ENCODE peak calls at places on chromosomes 4 and X, in six cellular contexts. P, R, Y, T, K and I are unnamed samples.

GRCh38 chr4:21102667-21103066 is 402.4 kb downstream of the PACRGL start:
- DNase-seq in Y (no peak), T (no peak), P (no peak), R (no peak), K (no peak), I (no peak)

GRCh38 chrX:154986826-154987575 is 35.5 kb downstream of the F8 start:
- DNase-seq in R (no peak), Y (no peak), T (no peak), P (no peak), K (no peak), I (no peak)

GRCh38 chr4:78205601-78206000 is 148.5 kb downstream of the FRAS1 start:
- DNase-seq in P (no peak), R (no peak), Y (no peak), K (no peak), T (peak; percentile 56), I (no peak)

GRCh38 chr4:72275381-72275780 is 243.6 kb downstream of the NPFFR2 start:
- DNase-seq in K (no peak), Y (no peak), T (no peak), R (no peak), P (no peak), I (no peak)

GRCh38 chrX:17007134-17007768 is 60.8 kb downstream of the REPS2 start:
- DNase-seq in K (peak; percentile 10), T (peak; percentile 68), R (no peak), P (no peak), Y (no peak), I (no peak)

GRCh38 chr4:140643571-140644055 is 74.9 kb upstream of the UCP1 start:
- DNase-seq in Y (no peak), T (no peak), P (no peak), R (no peak), K (no peak), I (no peak)

GRCh38 chr4:164440196-164440595 is 313.7 kb upstream of the SMIM31 start:
- DNase-seq in K (no peak), Y (no peak), R (no peak), T (no peak), P (peak; percentile 21), I (peak; percentile 64)

GRCh38 chr4:168631241-168632151 is 134.6 kb downstream of the PALLD start:
- DNase-seq in P (peak; percentile 55), T (peak; percentile 90), K (peak; percentile 62), R (peak; percentile 69), Y (peak; percentile 89), I (peak; percentile 66)

GRCh38 chrX:132708529-132708928 is 219.7 kb upstream of the MBNL3 start:
- DNase-seq in T (no peak), P (no peak), K (no peak), Y (no peak), R (no peak), I (no peak)

GRCh38 chr4:37434469-37434868 is 189.9 kb downstream of the NWD2 start:
- DNase-seq in P (peak; percentile 10), K (no peak), R (no peak), Y (peak; percentile 56), T (no peak), I (no peak)

GRCh38 chr4:71974681-71975080 is 57.1 kb upstream of the NPFFR2 start:
- DNase-seq in Y (peak; percentile 9), R (no peak), K (no peak), T (no peak), P (peak; percentile 6), I (peak; percentile 5)

GRCh38 chr4:78200004-78200403 is 142.9 kb downstream of the FRAS1 start:
- DNase-seq in K (no peak), Y (no peak), R (no peak), P (no peak), T (no peak), I (no peak)

GRCh38 chr4:80185787-80186548 is 11.3 kb upstream of the PRDM8 start:
- DNase-seq in Y (no peak), P (peak; percentile 35), R (no peak), T (no peak), K (no peak), I (no peak)

GRCh38 chr4:80187677-80188076 is 9.6 kb upstream of the PRDM8 start:
- DNase-seq in R (no peak), P (no peak), Y (no peak), K (no peak), T (no peak), I (no peak)

GRCh38 chr4:80188457-80188800 is 8.9 kb upstream of the PRDM8 start:
- DNase-seq in P (no peak), K (no peak), Y (no peak), R (no peak), T (no peak), I (no peak)

GRCh38 chr4:80184791-80185756 is 12.2 kb upstream of the PRDM8 start:
- DNase-seq in K (no peak), R (no peak), Y (no peak), T (peak; percentile 70), P (no peak), I (no peak)

GRCh38 chr4:80186666-80187065 is 10.6 kb upstream of the PRDM8 start:
- DNase-seq in K (no peak), P (no peak), T (no peak), Y (no peak), R (no peak), I (no peak)
- H3K27ac ChIP-seq in K (no peak overlapping the region), P (no peak overlapping the region), T (no peak overlapping the region), Y (no peak overlapping the region), R (no peak overlapping the region), I (no peak overlapping the region)

DNA sequence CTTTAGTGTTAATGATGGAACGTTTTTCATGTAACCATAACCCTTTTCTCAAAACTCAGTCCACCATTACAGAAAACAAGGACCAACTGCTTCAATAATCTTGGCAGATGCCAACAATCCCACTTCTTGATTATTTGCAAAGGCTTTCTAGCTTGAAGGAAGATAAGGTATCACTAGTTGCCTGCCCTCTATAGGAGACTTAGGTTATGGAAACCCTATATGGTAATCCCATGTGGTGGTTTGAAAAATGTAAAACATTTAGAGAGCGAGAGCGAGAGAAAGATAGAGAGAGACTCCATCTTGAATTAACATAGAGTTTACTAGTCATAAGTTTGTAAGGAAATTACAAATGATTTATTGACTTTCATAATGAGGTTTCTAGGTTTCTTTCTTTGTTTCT is 1627.5 kb upstream of the TENM3 start:
- DNase-seq in K (no peak), Y (no peak), R (no peak), T (no peak), P (no peak), I (no peak)
- TF ChIP-seq CTCF in K (no peak), Y (peak; percentile 8), R (no peak), T (peak; percentile 71), P (no peak), I (no peak)

DNA sequence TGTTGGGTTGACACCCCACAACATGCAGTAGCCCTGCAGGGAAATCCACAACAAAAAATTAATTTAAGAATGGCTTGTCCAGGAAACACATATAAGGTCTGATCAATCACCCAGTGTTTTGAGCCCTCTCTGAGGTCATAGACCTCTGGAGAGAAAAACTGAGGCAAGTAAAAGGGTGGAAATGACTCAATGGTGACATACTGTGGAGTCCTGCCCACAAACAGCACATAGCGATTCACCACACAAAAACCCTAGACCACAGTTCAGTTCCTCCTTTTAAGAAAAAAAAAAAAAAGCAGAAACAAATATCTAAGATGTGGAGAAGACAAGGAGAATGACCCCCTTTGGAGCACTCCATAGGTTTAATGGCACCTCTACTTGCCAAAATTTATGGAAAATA is 2691.0 kb downstream of the PCDH7 start:
- DNase-seq in R (no peak), T (no peak), P (no peak), K (no peak), Y (no peak), I (no peak)
- H3K27ac ChIP-seq in R (no peak overlapping the region), T (no peak overlapping the region), P (no peak overlapping the region), K (no peak overlapping the region), Y (no peak overlapping the region), I (no peak overlapping the region)

DNA sequence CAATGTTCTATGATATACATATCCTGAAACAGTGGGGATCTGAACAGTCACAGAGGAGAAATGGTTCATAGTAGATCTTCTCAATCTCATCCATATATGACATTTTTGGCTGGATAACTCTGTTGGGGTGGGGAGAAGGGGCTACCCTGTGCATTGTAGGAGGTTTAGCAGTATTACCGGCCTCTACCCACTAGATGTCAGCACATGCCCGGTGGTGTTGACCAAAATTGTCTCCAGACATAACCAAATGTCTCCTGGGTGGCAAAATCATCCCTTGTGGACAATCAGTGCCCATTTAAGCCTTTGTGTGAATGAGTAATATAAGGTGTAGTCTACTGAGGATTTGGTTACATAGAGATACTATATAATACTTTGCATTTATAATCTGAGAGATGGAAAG is 89.9 kb downstream of the PLS3 start:
- DNase-seq in P (peak; percentile 47), T (peak; percentile 88), Y (peak; percentile 59), R (peak; percentile 31), K (peak; percentile 21), I (peak; percentile 4)
- TF ChIP-seq CTCF in P (peak; percentile 59), T (peak; percentile 93), Y (peak; percentile 64), R (peak; percentile 36), K (peak; percentile 57), I (peak; percentile 59)

GRCh38 chr4:9893329-9894108 is 112.1 kb downstream of the DRD5 start:
- DNase-seq in K (no peak), Y (no peak), R (no peak), P (no peak), T (peak; percentile 55), I (no peak)
- H3K27ac ChIP-seq in K (no peak overlapping the region), Y (no peak overlapping the region), R (no peak overlapping the region), P (no peak overlapping the region), T (no peak overlapping the region), I (no peak overlapping the region)

DNA sequence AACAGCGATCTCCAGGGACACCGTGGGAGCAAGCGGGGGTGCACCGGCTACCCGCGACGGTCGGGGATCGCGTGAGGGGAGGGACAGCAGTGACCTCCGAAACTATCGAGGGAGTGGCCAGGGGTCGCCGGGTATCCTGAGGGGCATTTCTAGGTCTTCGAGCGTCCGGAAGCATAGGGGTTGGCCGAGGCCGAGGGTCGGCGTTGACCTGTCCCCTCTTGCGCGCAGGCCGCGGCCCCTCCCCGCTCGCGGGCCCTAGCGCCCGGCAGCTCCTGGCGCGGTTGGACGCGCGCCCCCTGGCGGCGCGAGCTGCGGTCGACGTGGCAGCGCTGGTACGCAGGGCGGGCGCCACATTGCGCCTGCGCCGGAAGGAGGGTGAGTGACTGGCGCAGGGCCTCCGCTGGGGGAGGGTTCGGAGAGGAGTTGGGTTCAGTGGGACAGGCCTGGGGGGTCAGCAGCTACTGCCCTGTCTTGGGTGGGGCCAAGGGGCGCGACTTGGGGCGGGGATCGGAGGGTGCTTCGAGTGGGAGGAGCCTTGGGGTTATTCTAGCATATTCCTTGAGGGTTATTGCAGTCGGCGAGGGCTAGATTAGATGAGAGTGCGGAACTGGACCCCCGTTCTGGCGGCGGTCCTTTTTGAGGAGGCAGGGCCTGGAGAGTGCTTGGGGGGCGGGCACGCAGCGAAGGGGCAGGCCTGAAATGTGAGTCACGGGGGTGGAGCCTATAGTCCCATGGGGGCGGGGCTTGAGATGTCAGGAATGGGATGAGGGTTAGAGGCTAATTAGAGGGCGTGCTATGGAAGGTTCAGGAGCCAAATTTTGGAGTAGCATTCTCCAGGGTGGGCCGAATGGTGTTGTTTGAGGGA is 1.2 kb downstream of the MAGIX start:
- DNase-seq in R (peak; percentile 86), K (peak; percentile 72), T (peak; percentile 94), P (peak; percentile 73), Y (peak; percentile 89), I (peak; percentile 66)
- TF ChIP-seq CTCF in R (peak; percentile 41), K (peak; percentile 81), T (peak; percentile 83), P (peak; percentile 75), Y (peak; percentile 55), I (peak; percentile 78)